ENCODE peak calls at places on chromosomes 5 and 9, in four cellular contexts. One of them, this sample, is unnamed. For H3K9me3, the result is how much of the 10 kb centered on the place peaks cover.

GRCh38 chr5:1235379-1235778 is 10.2 kb downstream of the SLC6A18 start:
- DNase-seq in A549: no peak
- DNase-seq in ovary: no peak
- DNase-seq in lung: no peak
- DNase-seq in this sample: no peak

GRCh38 chr5:13990896-13991295 is 46.4 kb upstream of the DNAH5 start:
- DNase-seq in A549: no peak
- DNase-seq in ovary: no peak
- DNase-seq in lung: no peak
- DNase-seq in this sample: no peak

GRCh38 chr5:145775893-145776444 is 59.2 kb downstream of the PRELID2 start:
- DNase-seq in lung: no peak
- DNase-seq in ovary: peak
- DNase-seq in A549: peak
- DNase-seq in this sample: no peak

GRCh38 chr9:105281926-105282325 is 37.5 kb downstream of the SLC44A1 start:
- DNase-seq in A549: no peak
- DNase-seq in ovary: no peak
- DNase-seq in lung: no peak
- DNase-seq in this sample: no peak

GRCh38 chr9:111356567-111357244 is 26.7 kb upstream of the OR2K2 start:
- DNase-seq in lung: no peak
- DNase-seq in ovary: peak
- DNase-seq in A549: peak
- DNase-seq in this sample: no peak

GRCh38 chr9:85726737-85727136 is 15.0 kb downstream of the AGTPBP1 start:
- DNase-seq in ovary: no peak
- DNase-seq in A549: no peak
- DNase-seq in lung: no peak
- DNase-seq in this sample: no peak

GRCh38 chr5:82820958-82821880 is 256.0 kb downstream of the TMEM167A start:
- DNase-seq in ovary: no peak
- DNase-seq in A549: no peak
- DNase-seq in lung: no peak
- DNase-seq in this sample: no peak

GRCh38 chr5:95812100-95812472 is 10.4 kb downstream of the GLRX start:
- DNase-seq in lung: no peak
- DNase-seq in ovary: no peak
- DNase-seq in A549: no peak
- DNase-seq in this sample: peak

GRCh38 chr5:178296066-178296465 is 63.5 kb upstream of the PHYKPL start:
- DNase-seq in lung: no peak
- DNase-seq in A549: no peak
- DNase-seq in ovary: peak
- DNase-seq in this sample: peak

GRCh38 chr9:6759114-6759977 is 1.6 kb downstream of the KDM4C start:
- DNase-seq in A549: peak
- DNase-seq in ovary: no peak
- DNase-seq in lung: no peak
- DNase-seq in this sample: no peak

GRCh38 chr9:112751059-112751795 is 667 bp downstream of the SNX30 start:
- DNase-seq in ovary: peak
- DNase-seq in lung: peak
- DNase-seq in A549: peak
- DNase-seq in this sample: peak

GRCh38 chr5:83925952-83926351 is 205.3 kb upstream of the HAPLN1 start:
- DNase-seq in lung: no peak
- DNase-seq in ovary: no peak
- DNase-seq in A549: no peak
- DNase-seq in this sample: no peak

GRCh38 chr9:16461231-16461840 is 409.1 kb downstream of the BNC2 start:
- DNase-seq in lung: no peak
- DNase-seq in A549: no peak
- DNase-seq in ovary: no peak
- DNase-seq in this sample: no peak

GRCh38 chr9:13278368-13279246 is 885 bp downstream of the MPDZ start:
- DNase-seq in ovary: peak
- DNase-seq in lung: peak
- DNase-seq in A549: peak
- DNase-seq in this sample: peak

GRCh38 chr9:86126998-86127972 is 27.9 kb upstream of the GOLM1 start:
- DNase-seq in lung: peak
- DNase-seq in ovary: peak
- DNase-seq in A549: peak
- DNase-seq in this sample: peak

GRCh38 chr5:71873202-71873601 is 154.1 kb downstream of the CARTPT start:
- DNase-seq in A549: no peak
- DNase-seq in ovary: no peak
- DNase-seq in lung: no peak
- DNase-seq in this sample: no peak

GRCh38 chr5:35876922-35877321 is 20.2 kb downstream of the IL7R start:
- DNase-seq in ovary: no peak
- DNase-seq in A549: no peak
- DNase-seq in lung: no peak
- DNase-seq in this sample: no peak

GRCh38 chr5:101942321-101942882 is 353.7 kb downstream of the SLCO4C1 start:
- DNase-seq in lung: peak
- DNase-seq in ovary: no peak
- DNase-seq in A549: no peak
- DNase-seq in this sample: no peak

DNA sequence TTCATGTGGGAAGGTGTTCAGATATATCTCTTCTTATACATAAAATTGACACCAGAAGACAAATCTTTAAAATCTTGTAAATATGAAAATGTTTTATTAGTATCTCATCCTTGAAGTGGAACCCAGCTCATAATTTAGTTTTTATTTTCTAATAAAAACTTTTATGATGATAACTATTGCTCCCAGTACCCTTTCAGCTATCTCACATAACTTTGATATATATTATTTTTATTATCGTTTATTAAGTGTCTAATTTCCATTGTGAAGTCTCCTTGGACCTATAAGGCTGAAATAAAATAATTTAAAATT is 16.0 kb downstream of the PCDHB15 start:
- DNase-seq in A549: no peak
- DNase-seq in lung: no peak
- DNase-seq in ovary: no peak
- DNase-seq in this sample: no peak
- H3K9me3 ChIP-seq in A549: half or more
- H3K9me3 ChIP-seq in lung: under half
- H3K9me3 ChIP-seq in ovary: under half
- H3K9me3 ChIP-seq in this sample: half or more

GRCh38 chr5:151312749-151313324 is 9.3 kb upstream of the SLC36A3 start:
- DNase-seq in lung: no peak
- DNase-seq in A549: no peak
- DNase-seq in ovary: no peak
- DNase-seq in this sample: no peak
- H3K27ac ChIP-seq in lung: no peak
- H3K27ac ChIP-seq in A549: no peak
- H3K27ac ChIP-seq in ovary: no peak
- H3K27ac ChIP-seq in this sample: no peak

GRCh38 chr9:77649109-77649812 is 1.1 kb upstream of the GNA14 start:
- DNase-seq in A549: peak
- DNase-seq in ovary: no peak
- DNase-seq in lung: no peak
- DNase-seq in this sample: no peak
- H3K4me3 ChIP-seq in A549: no peak
- H3K4me3 ChIP-seq in ovary: peak
- H3K4me3 ChIP-seq in lung: no peak
- H3K4me3 ChIP-seq in this sample: peak

GRCh38 chr9:101408374-101409078 is 9.9 kb downstream of the ZNF189 start:
- DNase-seq in A549: no peak
- DNase-seq in ovary: no peak
- DNase-seq in lung: no peak
- DNase-seq in this sample: no peak
- H3K9me3 ChIP-seq in A549: half or more
- H3K9me3 ChIP-seq in ovary: under half
- H3K9me3 ChIP-seq in lung: under half
- H3K9me3 ChIP-seq in this sample: half or more